ENCODE peak calls at places on chromosomes 16 and 17, in eight cellular contexts. S is esophagus muscularis mucosa, J is prostate gland, N is A549, B is IMR-90, Y is transverse colon, A is ovary, E is Peyer's patch. M is an unnamed sample.

GRCh38 chr17:31072186-31072585 is 22.6 kb upstream of the NF1 start:
- DNase-seq in S (no peak), J (peak), N (no peak), B (peak), Y (no peak), A (no peak), E (no peak), M (no peak)

GRCh38 chr16:1152123-1152638 is 725 bp upstream of the CACNA1H start:
- DNase-seq in S (no peak), J (no peak), N (no peak), B (no peak), Y (no peak), A (peak), E (no peak), M (no peak)

GRCh38 chr17:39740357-39741111 is 2.8 kb downstream of the GRB7 start:
- DNase-seq in S (no peak), J (peak), N (peak), B (peak), Y (peak), A (no peak), E (peak), M (no peak)

GRCh38 chr17:76869209-76869877 is 1.1 kb downstream of the MGAT5B start:
- DNase-seq in S (no peak), J (no peak), N (no peak), B (no peak), Y (no peak), A (no peak), E (no peak), M (no peak)

GRCh38 chr17:1703063-1703462 is 7.1 kb downstream of the TLCD2 start:
- DNase-seq in S (no peak), J (no peak), N (no peak), B (peak), Y (no peak), A (no peak), E (no peak), M (no peak)

GRCh38 chr16:969508-970378 is 1.0 kb downstream of the LMF1 start:
- DNase-seq in S (no peak), J (no peak), N (no peak), B (peak), Y (peak), A (peak), E (no peak), M (no peak)

GRCh38 chr17:44115585-44116415 is 7.6 kb downstream of the HDAC5 start:
- DNase-seq in S (no peak), J (no peak), N (peak), B (peak), Y (no peak), A (peak), E (no peak), M (no peak)

GRCh38 chr16:17266606-17267313 is 204.0 kb downstream of the XYLT1 start:
- DNase-seq in S (no peak), J (no peak), N (no peak), B (no peak), Y (peak), A (peak), E (peak), M (peak)

GRCh38 chr17:29585080-29585751 is 4.2 kb downstream of the GIT1 start:
- DNase-seq in S (no peak), J (no peak), N (no peak), B (no peak), Y (no peak), A (no peak), E (no peak), M (no peak)

GRCh38 chr16:23917621-23918020 is 81.8 kb downstream of the PRKCB start:
- DNase-seq in S (no peak), J (no peak), N (no peak), B (no peak), Y (no peak), A (no peak), E (no peak), M (no peak)

GRCh38 chr16:24738895-24739294 is 9.4 kb downstream of the TNRC6A start:
- DNase-seq in S (no peak), J (no peak), N (no peak), B (no peak), Y (no peak), A (no peak), E (no peak), M (no peak)

GRCh38 chr17:2343421-2343820 is 6.1 kb downstream of the SGSM2 start:
- DNase-seq in S (no peak), J (no peak), N (no peak), B (no peak), Y (peak), A (no peak), E (peak), M (no peak)

GRCh38 chr17:37650419-37651003 is 7.3 kb upstream of the DDX52 start:
- DNase-seq in S (peak), J (no peak), N (peak), B (peak), Y (peak), A (no peak), E (no peak), M (no peak)

GRCh38 chr17:66748578-66748977 is 86.3 kb upstream of the CACNG5 start:
- DNase-seq in S (no peak), J (no peak), N (no peak), B (no peak), Y (no peak), A (no peak), E (no peak), M (no peak)

GRCh38 chr17:82926716-82927115 is 86.9 kb upstream of the ZNF750 start:
- DNase-seq in S (no peak), J (no peak), N (no peak), B (no peak), Y (no peak), A (no peak), E (no peak), M (no peak)

DNA sequence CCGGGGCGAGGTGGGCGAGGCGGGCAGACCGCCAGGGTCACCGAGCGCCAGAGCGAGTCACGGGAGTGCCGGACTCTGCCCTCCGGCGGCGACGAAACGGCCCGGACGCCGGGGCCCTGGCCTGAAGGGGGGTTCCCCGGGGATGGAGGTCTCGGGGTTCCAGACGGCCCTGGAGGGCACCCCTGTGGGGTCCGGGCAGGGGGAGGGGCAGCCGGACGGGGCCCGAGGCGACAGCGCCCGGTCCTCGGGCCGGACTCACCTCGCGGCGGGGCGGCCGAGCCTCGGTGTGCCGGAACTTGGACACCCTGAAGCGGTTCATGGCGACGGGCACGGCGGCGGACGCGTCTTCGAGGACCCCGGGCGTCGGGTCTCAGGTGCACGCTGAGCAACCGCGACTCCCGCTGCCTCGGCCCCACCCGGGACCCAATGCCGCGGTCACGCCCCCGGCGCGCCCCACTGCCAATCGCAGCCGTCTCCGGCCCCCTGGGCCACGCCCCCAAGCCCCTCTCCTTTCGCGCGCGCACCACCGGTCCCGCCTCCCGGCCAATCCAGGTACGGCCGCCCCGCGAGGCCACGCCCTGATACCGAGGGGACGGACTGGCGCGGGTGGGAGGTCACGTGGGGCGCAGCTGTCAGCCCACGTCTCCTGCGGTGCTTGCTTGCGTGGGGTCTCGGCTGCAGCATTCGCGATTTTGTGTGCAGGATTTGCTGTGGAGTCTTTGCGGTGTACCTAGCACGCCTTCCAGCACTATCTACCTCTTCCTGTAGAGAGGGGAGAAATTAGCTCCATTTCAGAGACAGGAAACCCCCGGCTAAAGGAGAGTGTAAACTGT is at the start of gene CORO7:
- DNase-seq in S (peak), J (peak), N (peak), B (peak), Y (peak), A (peak), E (peak), M (peak)
- TF ChIP-seq POLR2A in S (peak), J (peak), N (no peak), B (peak), Y (peak), A (peak), E (peak), M (peak)

GRCh38 chr17:78882546-78883089 is 20.4 kb downstream of the CEP295NL start:
- DNase-seq in S (no peak), J (no peak), N (no peak), B (no peak), Y (no peak), A (no peak), E (no peak), M (no peak)
- H3K4me3 ChIP-seq in S (peak), J (no peak), N (peak), B (no peak), Y (no peak), A (no peak), E (no peak), M (no peak)

GRCh38 chr16:89615596-89616090 is 2.2 kb downstream of the DPEP1 start:
- DNase-seq in S (no peak), J (no peak), N (no peak), B (no peak), Y (peak), A (no peak), E (no peak), M (peak)

GRCh38 chr16:89615176-89615575 is 1.7 kb downstream of the DPEP1 start:
- DNase-seq in S (no peak), J (no peak), N (no peak), B (no peak), Y (no peak), A (no peak), E (no peak), M (no peak)

GRCh38 chr16:89613954-89614459 is 565 bp downstream of the DPEP1 start:
- DNase-seq in S (no peak), J (no peak), N (no peak), B (no peak), Y (no peak), A (no peak), E (no peak), M (no peak)

GRCh38 chr16:89618114-89618999 is 4.9 kb downstream of the DPEP1 start:
- DNase-seq in S (no peak), J (no peak), N (peak), B (no peak), Y (no peak), A (no peak), E (no peak), M (no peak)

GRCh38 chr16:89616576-89617437 is 3.4 kb downstream of the DPEP1 start:
- DNase-seq in S (no peak), J (no peak), N (no peak), B (no peak), Y (no peak), A (no peak), E (no peak), M (no peak)
- TF ChIP-seq CTCF in S (no peak), J (no peak), N (no peak), B (no peak), Y (no peak), A (no peak), E (no peak), M (no peak)

DNA sequence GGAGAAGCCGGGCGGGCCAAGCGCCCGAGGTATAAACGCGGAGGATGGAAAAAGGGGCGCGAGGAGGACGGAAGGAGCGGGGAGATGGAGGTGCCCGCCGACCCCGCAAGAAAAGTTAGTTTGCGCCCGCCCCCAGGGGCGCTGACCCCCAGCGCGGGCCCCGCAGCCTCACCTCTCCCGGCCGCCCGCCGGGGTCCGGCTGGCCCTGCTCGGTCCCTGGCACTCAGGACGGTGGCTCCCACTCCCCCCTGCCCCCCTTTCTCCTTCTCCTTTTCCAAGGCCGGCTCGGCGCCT is 161 bp downstream of the CASKIN2 start:
- DNase-seq in S (no peak), J (no peak), N (no peak), B (no peak), Y (no peak), A (no peak), E (no peak), M (no peak)
- TF ChIP-seq POLR2A in S (no peak), J (peak), N (peak), B (no peak), Y (no peak), A (peak), E (no peak), M (no peak)

GRCh38 chr16:11705311-11705710 is 37.1 kb downstream of the SNN start:
- DNase-seq in S (no peak), J (peak), N (no peak), B (no peak), Y (no peak), A (no peak), E (no peak), M (no peak)
- H3K4me3 ChIP-seq in S (no peak), J (no peak), N (no peak), B (no peak), Y (no peak), A (no peak), E (no peak), M (no peak)

M was measured in stomach.